ENCODE peak calls at places on chromosomes 6 and 20, in nine cellular contexts. U, R, M, G, N, F, V, P and Y are unnamed samples.

GRCh38 chr6:100944644-100945043 is 63.5 kb upstream of the ASCC3 start:
- DNase-seq in N (no peak), V (no peak), R (no peak), G (no peak), F (no peak), U (no peak), M (no peak), P (no peak), Y (no peak)

GRCh38 chr6:41942045-41942851 is 640 bp upstream of the CCND3 start:
- DNase-seq in V (no peak), M (no peak), F (no peak), R (no peak), P (no peak), N (no peak), U (peak; percentile 34), G (no peak), Y (no peak)

GRCh38 chr6:160267102-160267501 is 8.5 kb upstream of the SLC22A2 start:
- DNase-seq in F (no peak), P (no peak), M (no peak), N (no peak), V (no peak), U (no peak), G (no peak), R (no peak), Y (no peak)

GRCh38 chr6:16721977-16722376 is 39.3 kb downstream of the ATXN1 start:
- DNase-seq in R (no peak), G (no peak), M (no peak), V (no peak), P (no peak), F (no peak), N (peak; percentile 71), U (no peak), Y (no peak)

GRCh38 chr6:95087394-95088097 is 489.8 kb upstream of the MANEA start:
- DNase-seq in M (no peak), V (no peak), G (no peak), R (no peak), F (peak; percentile 76), U (no peak), P (no peak), N (peak; percentile 66), Y (peak; percentile 73)

GRCh38 chr6:21999012-21999528 is 297.8 kb downstream of the PRL start:
- DNase-seq in P (no peak), R (no peak), F (peak; percentile 79), M (no peak), U (no peak), V (no peak), G (no peak), N (peak; percentile 54), Y (peak; percentile 12)

GRCh38 chr6:155517282-155517681 is 61.6 kb upstream of the NOX3 start:
- DNase-seq in R (no peak), V (no peak), F (no peak), P (no peak), N (no peak), U (no peak), M (no peak), G (no peak), Y (no peak)

GRCh38 chr20:2767768-2768631 is 32.4 kb downstream of the CPXM1 start:
- DNase-seq in V (no peak), R (peak; percentile 89), G (no peak), N (peak; percentile 74), P (peak; percentile 52), U (no peak), M (peak; percentile 87), F (no peak), Y (peak; percentile 87)

GRCh38 chr6:52392944-52393343 is 27.2 kb upstream of the EFHC1 start:
- DNase-seq in N (peak; percentile 50), M (no peak), F (peak; percentile 51), R (no peak), V (no peak), G (no peak), P (no peak), U (no peak), Y (no peak)

GRCh38 chr6:54291738-54292137 is 16.5 kb upstream of the TINAG start:
- DNase-seq in V (peak; percentile 31), P (no peak), M (no peak), G (no peak), R (no peak), N (peak; percentile 56), F (peak; percentile 76), U (no peak), Y (no peak)

GRCh38 chr6:1525364-1526038 is 84.2 kb upstream of the FOXC1 start:
- DNase-seq in F (no peak), R (no peak), P (no peak), G (no peak), U (no peak), M (no peak), V (no peak), N (no peak), Y (no peak)

GRCh38 chr6:4503700-4504099 is 272.5 kb upstream of the CDYL start:
- DNase-seq in R (no peak), G (no peak), F (no peak), M (no peak), V (no peak), P (no peak), N (no peak), U (no peak), Y (no peak)

GRCh38 chr20:59908855-59909254 is 24.6 kb downstream of the SYCP2 start:
- DNase-seq in P (no peak), N (no peak), R (no peak), U (no peak), G (no peak), V (no peak), M (no peak), F (no peak), Y (no peak)

GRCh38 chr20:35617397-35618031 is 1.9 kb downstream of the SPAG4 start:
- DNase-seq in F (peak; percentile 77), G (peak; percentile 77), N (peak; percentile 59), R (peak; percentile 78), P (peak; percentile 57), M (no peak), U (peak; percentile 63), V (no peak), Y (peak; percentile 75)

DNA sequence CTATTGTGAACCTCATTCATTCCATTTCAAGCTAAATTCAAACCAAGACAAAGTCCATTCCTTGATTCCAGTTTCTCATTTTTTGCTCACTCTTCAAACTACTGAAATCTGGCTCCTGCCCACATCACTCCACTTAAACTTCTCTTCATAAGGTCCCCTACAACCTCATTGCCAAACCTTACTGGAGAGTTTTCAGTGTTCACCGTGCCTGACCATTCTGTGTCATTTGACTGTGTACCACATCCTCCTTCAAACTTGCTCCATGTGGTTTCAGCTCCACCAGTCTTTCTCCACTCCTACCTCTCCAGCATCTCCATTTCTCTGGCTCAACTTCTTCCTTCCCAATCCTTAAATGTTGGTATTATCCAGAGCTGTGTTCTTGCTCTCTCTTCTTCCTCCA is 38.5 kb upstream of the TAB2 start:
- DNase-seq in G (no peak), U (no peak), F (no peak), R (no peak), V (no peak), M (no peak), N (no peak), P (no peak), Y (no peak)
- H3K27me3 ChIP-seq in G (no peaks in the 10 kb centered on the region), U (no peaks in the 10 kb centered on the region), F (no peaks in the 10 kb centered on the region), R (no peaks in the 10 kb centered on the region), V (no peaks in the 10 kb centered on the region), M (no peaks in the 10 kb centered on the region), N (no peaks in the 10 kb centered on the region), P (no peaks in the 10 kb centered on the region), Y (no peaks in the 10 kb centered on the region)

GRCh38 chr20:63381781-63382431 is 20.8 kb upstream of the CHRNA4 start:
- DNase-seq in G (no peak), U (no peak), R (no peak), F (peak; percentile 3), N (no peak), M (no peak), P (no peak), V (no peak), Y (no peak)

GRCh38 chr20:63384336-63384735 is 23.2 kb upstream of the CHRNA4 start:
- DNase-seq in F (no peak), V (no peak), U (no peak), M (no peak), N (no peak), G (no peak), P (no peak), R (no peak), Y (no peak)

GRCh38 chr20:63383556-63383955 is 22.4 kb upstream of the CHRNA4 start:
- DNase-seq in U (no peak), V (no peak), G (no peak), F (no peak), M (no peak), P (no peak), R (no peak), N (no peak), Y (no peak)

GRCh38 chr20:63380346-63380870 is 19.3 kb upstream of the CHRNA4 start:
- DNase-seq in P (no peak), R (no peak), V (no peak), M (no peak), U (no peak), G (no peak), N (no peak), F (no peak), Y (no peak)

GRCh38 chr20:63382551-63383300 is 21.6 kb upstream of the CHRNA4 start:
- DNase-seq in G (no peak), V (no peak), M (no peak), P (no peak), N (no peak), R (no peak), F (no peak), U (no peak), Y (no peak)
- H3K4me3 ChIP-seq in G (no peak overlapping the region), V (no peak overlapping the region), M (no peak overlapping the region), P (no peak overlapping the region), N (no peak overlapping the region), R (no peak overlapping the region), F (no peak overlapping the region), U (no peak overlapping the region), Y (no peak overlapping the region)

DNA sequence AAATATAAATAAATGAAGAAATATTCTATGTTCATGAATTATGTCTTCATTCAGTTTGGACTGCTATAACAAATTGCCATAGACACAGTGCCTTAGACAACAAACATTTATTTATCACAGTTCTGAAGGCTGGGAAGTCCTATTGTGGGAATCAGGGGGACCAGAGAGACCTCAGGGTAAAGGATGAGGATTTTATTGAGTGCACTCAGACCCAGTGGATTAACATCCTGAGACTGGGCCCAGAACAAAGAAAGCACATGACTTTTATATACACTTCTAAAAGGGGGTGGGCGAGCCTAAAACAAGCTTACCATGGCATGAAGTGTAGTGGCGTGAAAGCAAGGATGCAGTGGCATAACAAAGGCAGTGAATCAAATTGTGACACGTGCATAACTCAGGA is 26.9 kb upstream of the CBLN4 start:
- DNase-seq in M (no peak), R (no peak), N (peak; percentile 0), G (no peak), V (no peak), U (no peak), F (no peak), P (no peak), Y (no peak)
- H3K9me3 ChIP-seq in M (peaks cover 6% of the 10 kb centered on the region), R (no peaks in the 10 kb centered on the region), N (no peaks in the 10 kb centered on the region), G (peaks cover 28% of the 10 kb centered on the region), V (peaks cover 2% of the 10 kb centered on the region), U (no peaks in the 10 kb centered on the region), F (peaks cover 64% of the 10 kb centered on the region), P (no peaks in the 10 kb centered on the region), Y (peaks cover 8% of the 10 kb centered on the region)

GRCh38 chr6:105578308-105578707 is 175.4 kb upstream of the PREP start:
- DNase-seq in G (no peak), P (no peak), F (no peak), N (no peak), R (no peak), U (no peak), M (no peak), V (no peak), Y (no peak)
- H3K27me3 ChIP-seq in G (no peaks in the 10 kb centered on the region), P (no peaks in the 10 kb centered on the region), F (no peaks in the 10 kb centered on the region), N (no peaks in the 10 kb centered on the region), R (no peaks in the 10 kb centered on the region), U (no peaks in the 10 kb centered on the region), M (no peaks in the 10 kb centered on the region), V (no peaks in the 10 kb centered on the region), Y (no peaks in the 10 kb centered on the region)